ENCODE peak calls at places on chromosomes 1 and 21, in nine cellular contexts. P, W, L, Z, C, U, M, Q and J are unnamed samples. For H3K36me3, the result is how much of the 10 kb centered on the place peaks cover.

GRCh38 chr1:34164510-34165381 is at the start of gene CSMD2:
- DNase-seq in Q (peak), L (peak), W (peak), P (no peak), U (peak), Z (no peak), C (no peak), M (no peak), J (no peak)

GRCh38 chr1:19450811-19451564 is 34.4 kb downstream of the CAPZB start:
- DNase-seq in C (no peak), M (no peak), W (no peak), Q (peak), P (peak), L (peak), U (no peak), Z (no peak), J (no peak)

GRCh38 chr1:100396651-100397050 is 44.3 kb downstream of the CDC14A start:
- DNase-seq in Q (no peak), L (no peak), Z (no peak), U (no peak), C (no peak), M (no peak), P (no peak), W (no peak), J (no peak)

GRCh38 chr1:25051504-25051903 is 121.4 kb upstream of the RUNX3 start:
- DNase-seq in W (no peak), P (no peak), U (no peak), C (no peak), Z (no peak), L (no peak), M (no peak), Q (no peak), J (no peak)

GRCh38 chr1:33256701-33257387 is 552 bp downstream of the ZNF362 start:
- DNase-seq in L (peak), P (peak), W (peak), Q (peak), Z (peak), U (peak), C (peak), M (no peak), J (peak)

GRCh38 chr1:156591432-156592157 is at the start of gene NAXE:
- DNase-seq in L (peak), Z (peak), M (peak), U (peak), W (peak), Q (no peak), P (peak), C (peak), J (peak)

GRCh38 chr1:106889504-106890027 is 166.9 kb upstream of the PRMT6 start:
- DNase-seq in M (no peak), P (no peak), Z (no peak), U (no peak), C (no peak), Q (no peak), W (no peak), L (no peak), J (no peak)

GRCh38 chr1:2566106-2567045 is 10.2 kb downstream of the TNFRSF14 start:
- DNase-seq in M (no peak), U (no peak), Z (no peak), L (no peak), W (no peak), P (no peak), C (no peak), Q (no peak), J (no peak)

GRCh38 chr1:22673486-22674409 is 20.7 kb downstream of the C1QB start:
- DNase-seq in Q (peak), W (peak), Z (peak), L (peak), M (peak), C (peak), U (peak), P (peak), J (no peak)

GRCh38 chr1:35577071-35577998 is 4.2 kb downstream of the TFAP2E start:
- DNase-seq in Q (no peak), C (peak), W (no peak), P (no peak), Z (no peak), U (peak), M (no peak), L (no peak), J (no peak)

GRCh38 chr21:40120944-40121575 is 253.8 kb downstream of the PCP4 start:
- DNase-seq in Z (no peak), L (peak), W (no peak), P (no peak), M (no peak), C (peak), Q (no peak), U (no peak), J (no peak)

GRCh38 chr1:30731806-30732276 is 8.5 kb upstream of the MATN1 start:
- DNase-seq in U (no peak), W (no peak), Q (no peak), P (no peak), M (no peak), Z (no peak), L (no peak), C (no peak), J (no peak)

GRCh38 chr1:77494036-77494435 is 188.4 kb downstream of the ZZZ3 start:
- DNase-seq in M (no peak), W (no peak), L (no peak), C (no peak), Q (no peak), Z (no peak), P (no peak), U (no peak), J (no peak)

GRCh38 chr1:160284220-160284781 is 632 bp downstream of the PEX19 start:
- DNase-seq in U (peak), C (peak), Z (no peak), M (no peak), W (no peak), Q (peak), L (peak), P (no peak), J (no peak)

GRCh38 chr1:247857069-247857985 is at the start of gene TRIM58:
- DNase-seq in Q (no peak), L (no peak), P (peak), C (no peak), Z (no peak), U (peak), M (no peak), W (no peak), J (no peak)

GRCh38 chr1:18893120-18893519 is 9.2 kb downstream of the ALDH4A1 start:
- DNase-seq in U (no peak), M (no peak), P (no peak), Q (no peak), W (no peak), C (no peak), Z (no peak), L (no peak), J (no peak)

GRCh38 chr1:66920543-66920942 is 4.1 kb downstream of the DNAI4 start:
- DNase-seq in P (no peak), U (no peak), Q (no peak), Z (no peak), M (no peak), C (no peak), W (no peak), L (no peak), J (no peak)

GRCh38 chr1:157956754-157957153 is 36.7 kb upstream of the KIRREL1 start:
- DNase-seq in L (no peak), U (no peak), Q (no peak), P (no peak), M (no peak), W (no peak), Z (no peak), C (no peak), J (no peak)

GRCh38 chr1:1111516-1112236 is 4.2 kb downstream of the C1orf159 start:
- DNase-seq in Z (no peak), U (no peak), M (no peak), P (no peak), W (peak), Q (no peak), C (no peak), L (no peak), J (no peak)

GRCh38 chr1:154863702-154864174 is 6.3 kb downstream of the KCNN3 start:
- DNase-seq in Q (peak), U (no peak), L (peak), W (no peak), P (peak), C (peak), M (no peak), Z (no peak), J (no peak)

GRCh38 chr21:27572681-27573080 is 605.8 kb upstream of the ADAMTS5 start:
- DNase-seq in U (no peak), Q (peak), L (peak), P (no peak), Z (no peak), C (no peak), W (no peak), M (no peak), J (no peak)

GRCh38 chr21:38821248-38821647 is 15.5 kb downstream of the ETS2 start:
- DNase-seq in U (no peak), W (no peak), M (no peak), Z (no peak), C (no peak), L (no peak), Q (no peak), P (no peak), J (no peak)

GRCh38 chr21:44836666-44837471 is 19.0 kb upstream of the SUMO3 start:
- DNase-seq in Q (no peak), C (no peak), Z (peak), M (no peak), U (peak), W (no peak), L (peak), P (no peak), J (no peak)

GRCh38 chr1:43464840-43465693 is 11.3 kb upstream of the HYI start:
- DNase-seq in Q (no peak), Z (no peak), U (no peak), C (no peak), L (no peak), M (no peak), P (no peak), W (no peak), J (no peak)

GRCh38 chr1:219676012-219676770 is 63.3 kb upstream of the ZC3H11B start:
- DNase-seq in C (no peak), Q (peak), U (no peak), W (no peak), Z (no peak), L (no peak), P (no peak), M (no peak), J (no peak)

GRCh38 chr1:24707659-24708058 is 37.6 kb upstream of the CLIC4 start:
- DNase-seq in U (no peak), P (no peak), L (no peak), M (no peak), C (no peak), W (no peak), Z (no peak), Q (peak), J (no peak)

GRCh38 chr1:172640146-172640545 is 18.8 kb upstream of the FASLG start:
- DNase-seq in Q (no peak), P (no peak), L (peak), M (no peak), W (no peak), U (no peak), C (no peak), Z (no peak), J (no peak)

GRCh38 chr1:64136749-64137568 is 66.5 kb upstream of the UBE2U start:
- DNase-seq in C (peak), L (peak), Q (peak), M (peak), U (peak), P (peak), Z (peak), W (peak), J (peak)

GRCh38 chr1:31105646-31106045 is 40.1 kb upstream of the PUM1 start:
- DNase-seq in L (no peak), W (no peak), U (no peak), C (no peak), Z (no peak), M (no peak), Q (no peak), P (no peak), J (no peak)

GRCh38 chr1:77438239-77438913 is 156.6 kb downstream of the AK5 start:
- DNase-seq in C (no peak), U (no peak), Z (no peak), M (no peak), P (no peak), L (peak), Q (peak), W (no peak), J (no peak)

GRCh38 chr1:24778141-24778540 is 32.9 kb downstream of the CLIC4 start:
- DNase-seq in Q (no peak), U (no peak), Z (no peak), C (no peak), W (no peak), M (no peak), L (no peak), P (no peak), J (no peak)

GRCh38 chr1:55702064-55702463 is 486.9 kb upstream of the USP24 start:
- DNase-seq in P (peak), U (no peak), W (no peak), Q (peak), Z (no peak), C (peak), L (peak), M (no peak), J (no peak)

GRCh38 chr1:31398246-31398645 is 14.8 kb upstream of the SERINC2 start:
- DNase-seq in W (no peak), M (no peak), Q (no peak), U (no peak), P (no peak), Z (no peak), C (no peak), L (no peak), J (no peak)

GRCh38 chr1:77378723-77379533 is 97.1 kb downstream of the AK5 start:
- DNase-seq in L (peak), P (no peak), C (no peak), Z (no peak), Q (no peak), M (no peak), U (no peak), W (no peak), J (no peak)

GRCh38 chr1:221030121-221030649 is 150.9 kb downstream of the HLX start:
- DNase-seq in U (no peak), C (no peak), W (no peak), P (no peak), L (no peak), M (no peak), Q (no peak), Z (no peak), J (no peak)

GRCh38 chr1:47848985-47849610 is 148.1 kb downstream of the TRABD2B start:
- DNase-seq in M (no peak), Q (no peak), C (no peak), P (peak), Z (no peak), U (no peak), L (no peak), W (no peak), J (no peak)

GRCh38 chr1:76033800-76034475 is 40.6 kb upstream of the ST6GALNAC3 start:
- DNase-seq in W (no peak), C (no peak), Z (no peak), L (no peak), Q (no peak), U (no peak), P (no peak), M (no peak), J (no peak)

GRCh38 chr1:38652217-38652616 is 207.4 kb downstream of the RRAGC start:
- DNase-seq in U (no peak), Q (no peak), M (no peak), C (no peak), W (no peak), Z (no peak), P (no peak), L (no peak), J (no peak)

GRCh38 chr1:38651669-38652068 is 207.9 kb downstream of the RRAGC start:
- DNase-seq in M (no peak), L (no peak), P (no peak), C (no peak), U (no peak), W (no peak), Z (no peak), Q (no peak), J (no peak)

GRCh38 chr1:38644092-38644491 is 215.5 kb downstream of the RRAGC start:
- DNase-seq in W (no peak), Q (no peak), P (no peak), Z (no peak), U (no peak), L (no peak), M (no peak), C (no peak), J (no peak)

DNA sequence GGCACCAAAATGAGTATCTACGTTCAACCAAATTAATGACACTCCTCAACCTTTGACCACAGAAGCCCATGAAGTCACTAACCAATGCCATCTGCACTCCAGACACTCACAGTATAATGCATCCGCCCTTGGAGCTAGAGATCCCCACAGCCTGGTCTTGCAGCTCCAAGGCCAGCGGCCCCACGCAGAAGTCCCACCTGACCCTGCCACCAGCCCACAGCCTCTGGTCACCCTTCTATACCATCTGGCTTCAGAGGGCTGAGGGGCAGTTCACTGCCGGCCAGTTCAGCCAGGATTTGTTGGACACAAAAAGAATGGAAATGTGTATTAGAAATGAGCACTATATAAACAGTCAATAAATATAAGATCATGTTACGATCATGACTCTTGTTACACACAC is 211.2 kb downstream of the RRAGC start:
- DNase-seq in Z (no peak), Q (no peak), C (no peak), M (no peak), L (no peak), W (no peak), U (no peak), P (no peak), J (no peak)
- H3K27ac ChIP-seq in Z (no peak), Q (no peak), C (no peak), M (no peak), L (no peak), W (no peak), U (no peak), P (no peak), J (no peak)

GRCh38 chr1:93574511-93574910 is 107.1 kb downstream of the BCAR3 start:
- DNase-seq in C (no peak), Z (no peak), L (no peak), M (no peak), Q (no peak), P (no peak), W (no peak), U (no peak), J (no peak)

GRCh38 chr1:93574991-93575390 is 106.6 kb downstream of the BCAR3 start:
- DNase-seq in Z (no peak), M (no peak), C (no peak), U (no peak), P (no peak), W (no peak), Q (no peak), L (no peak), J (no peak)

GRCh38 chr1:93573940-93574469 is 107.6 kb downstream of the BCAR3 start:
- DNase-seq in P (no peak), W (peak), C (no peak), Q (no peak), M (no peak), L (no peak), U (no peak), Z (no peak), J (no peak)

GRCh38 chr1:93576346-93576745 is 105.3 kb downstream of the BCAR3 start:
- DNase-seq in U (no peak), W (peak), P (no peak), Z (peak), L (no peak), C (no peak), Q (no peak), M (no peak), J (no peak)

DNA sequence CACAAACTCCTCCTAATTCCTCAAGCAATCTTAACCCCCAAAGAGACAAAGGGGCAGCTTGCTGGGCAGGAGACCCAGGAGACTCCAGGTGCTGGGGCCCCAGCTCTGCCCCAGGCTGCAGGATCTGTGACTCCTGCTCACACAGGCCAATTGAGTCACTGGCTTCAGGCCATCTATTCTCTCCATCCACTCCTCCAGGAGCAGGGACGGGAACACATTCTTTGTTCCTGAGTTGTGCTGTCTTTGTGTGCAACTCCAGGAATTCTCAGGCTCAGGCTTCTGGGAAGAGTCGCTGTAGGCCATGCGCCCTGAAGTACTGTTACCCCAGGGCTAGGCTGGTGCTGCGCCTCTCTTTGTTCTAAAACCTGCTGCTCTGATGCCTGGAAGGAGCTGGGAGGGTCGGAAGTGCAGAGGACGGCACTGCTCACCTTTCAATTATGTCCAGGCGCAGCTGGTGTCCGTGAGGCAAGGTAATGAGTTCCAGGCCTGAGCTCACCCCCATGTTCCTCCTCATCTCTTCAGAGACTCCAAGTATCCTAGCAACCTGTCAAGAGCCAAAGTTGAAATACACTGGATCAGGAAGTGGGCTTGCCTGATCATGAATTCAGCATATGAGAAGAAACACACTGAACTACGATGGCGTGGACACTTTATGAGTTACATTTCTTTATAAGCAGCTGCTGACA is 105.9 kb downstream of the BCAR3 start:
- DNase-seq in L (no peak), Q (no peak), C (no peak), P (no peak), W (peak), Z (no peak), U (no peak), M (no peak), J (no peak)
- H3K36me3 ChIP-seq in L (under half), Q (half or more), C (under half), P (under half), W (under half), Z (under half), U (under half), M (under half), J (under half)

DNA sequence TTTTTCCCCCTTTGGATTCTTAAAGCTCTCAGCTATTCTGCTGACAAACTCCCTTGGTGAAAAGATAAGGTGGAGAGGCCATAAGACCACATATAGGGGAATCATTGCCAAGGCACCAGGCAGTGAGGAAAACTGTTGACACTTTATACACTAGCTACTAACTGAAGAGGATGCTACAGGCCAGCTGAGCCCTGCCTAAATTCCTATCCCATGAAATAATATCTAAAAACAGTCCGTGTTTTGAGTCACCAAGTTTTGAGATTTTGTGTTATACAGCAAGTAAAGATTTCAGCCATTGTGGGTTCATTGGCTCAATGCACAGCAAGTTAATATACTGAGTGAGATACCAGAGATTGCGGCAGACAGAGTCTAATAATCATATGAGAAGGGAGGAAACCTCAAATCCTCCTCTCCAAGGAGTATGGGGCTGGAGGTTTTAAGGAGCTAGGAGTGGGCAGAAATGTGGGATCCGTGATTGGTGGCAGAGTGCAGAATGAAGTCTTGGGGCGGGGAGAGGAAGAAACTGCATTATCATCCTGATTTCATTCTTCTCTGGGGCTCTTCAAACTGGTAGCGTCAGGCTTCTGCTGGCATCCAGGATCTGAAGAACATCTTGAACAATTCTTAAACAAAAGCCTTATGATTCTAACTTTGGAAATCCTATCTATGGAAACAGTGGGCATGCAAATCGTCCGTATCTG is 9.2 kb downstream of the CLDN8 start:
- DNase-seq in Z (no peak), C (no peak), P (no peak), W (no peak), L (peak), Q (peak), U (no peak), M (no peak), J (no peak)
- TF ChIP-seq CTCF in Z (no peak), C (no peak), P (no peak), W (no peak), L (no peak), Q (no peak), U (no peak), M (no peak), J (no peak)

GRCh38 chr1:94528826-94529225 is 12.7 kb downstream of the F3 start:
- DNase-seq in M (no peak), L (no peak), U (no peak), W (no peak), Q (no peak), P (no peak), C (no peak), Z (no peak), J (no peak)
- H3K27ac ChIP-seq in M (no peak), L (no peak), U (no peak), W (peak), Q (no peak), P (no peak), C (no peak), Z (no peak), J (no peak)